ENCODE peak calls at places on chromosome 6, in seven cellular contexts. Q is cardiac fibroblast, E is tibial artery, V is GM12878, P is adrenal gland, U is pancreas, F is neuronal stem cell. H is an unnamed sample.
A peak's percentile ranks its signal among the peaks of the same experiment; 100 is the strongest.

GRCh38 chr6:114941078-114941477 is 598.3 kb upstream of the HS3ST5 start:
- DNase-seq in Q (no peak), V (no peak), E (no peak), U (no peak), P (no peak), F (peak; percentile 31), H (no peak)

GRCh38 chr6:170344631-170345576 is 38.3 kb downstream of the FAM120B start:
- DNase-seq in V (peak; percentile 20), E (no peak), F (no peak), Q (peak; percentile 71), P (peak; percentile 67), U (no peak), H (peak; percentile 60)

GRCh38 chr6:73893696-73894095 is 197.7 kb downstream of the CD109 start:
- DNase-seq in Q (no peak), V (no peak), U (no peak), F (no peak), E (no peak), P (no peak), H (no peak)

GRCh38 chr6:153595903-153596302 is 443.1 kb upstream of the OPRM1 start:
- DNase-seq in E (no peak), Q (peak; percentile 6), V (no peak), U (no peak), F (no peak), P (no peak), H (no peak)

GRCh38 chr6:4055420-4056041 is 23.4 kb downstream of the FAM217A start:
- DNase-seq in U (peak; percentile 19), V (no peak), P (peak; percentile 66), E (no peak), F (no peak), Q (peak; percentile 89), H (no peak)

GRCh38 chr6:11392778-11393507 is 144.6 kb upstream of the TMEM170B start:
- DNase-seq in P (peak; percentile 61), Q (peak; percentile 6), V (no peak), U (no peak), E (no peak), F (no peak), H (no peak)

GRCh38 chr6:151121900-151122299 is 117.9 kb upstream of the AKAP12 start:
- DNase-seq in P (peak; percentile 27), V (no peak), U (peak; percentile 9), E (no peak), Q (no peak), F (no peak), H (peak; percentile 29)

GRCh38 chr6:124882580-124883393 is 79.5 kb upstream of the RNF217 start:
- DNase-seq in E (no peak), Q (peak; percentile 88), F (no peak), P (no peak), V (no peak), U (no peak), H (no peak)

GRCh38 chr6:152136449-152136825 is 329.0 kb downstream of the ESR1 start:
- DNase-seq in F (no peak), Q (peak; percentile 19), E (no peak), P (peak; percentile 29), U (no peak), V (no peak), H (no peak)

GRCh38 chr6:42315991-42316378 is 98.3 kb upstream of the MRPS10 start:
- DNase-seq in U (no peak), V (no peak), F (no peak), E (no peak), P (peak; percentile 74), Q (peak; percentile 98), H (no peak)

GRCh38 chr6:1837868-1838267 is 228.2 kb downstream of the FOXC1 start:
- DNase-seq in E (no peak), F (no peak), Q (no peak), V (no peak), U (no peak), P (no peak), H (no peak)

GRCh38 chr6:81697564-81697963 is 54.9 kb downstream of the TENT5A start:
- DNase-seq in U (no peak), F (no peak), P (no peak), V (no peak), E (no peak), Q (peak; percentile 63), H (no peak)

GRCh38 chr6:41655706-41656668 is 17.7 kb downstream of the MDFI start:
- DNase-seq in Q (peak; percentile 36), V (no peak), F (no peak), E (no peak), P (no peak), U (no peak), H (no peak)

GRCh38 chr6:53831081-53831839 is 36.5 kb downstream of the LRRC1 start:
- DNase-seq in Q (no peak), V (no peak), E (no peak), U (no peak), F (no peak), P (no peak), H (no peak)

GRCh38 chr6:41698350-41698781 is 37.0 kb downstream of the TFEB start:
- DNase-seq in P (no peak), Q (peak; percentile 98), V (no peak), F (no peak), E (no peak), U (no peak), H (no peak)

GRCh38 chr6:170209354-170210025 is 81.4 kb downstream of the DLL1 start:
- DNase-seq in P (no peak), E (peak; percentile 46), V (no peak), U (no peak), F (no peak), Q (no peak), H (peak; percentile 7)

GRCh38 chr6:166258854-166259276 is 49.3 kb downstream of the PRR18 start:
- DNase-seq in E (no peak), Q (no peak), V (no peak), F (no peak), U (no peak), P (no peak), H (no peak)

GRCh38 chr6:159169557-159170332 is 545 bp downstream of the FNDC1 start:
- DNase-seq in V (no peak), P (peak; percentile 15), U (no peak), F (peak; percentile 40), Q (peak; percentile 30), E (no peak), H (no peak)

GRCh38 chr6:57267586-57268293 is 45.6 kb upstream of the RAB23 start:
- DNase-seq in F (no peak), E (no peak), V (peak; percentile 8), P (peak; percentile 36), U (no peak), Q (peak; percentile 100), H (peak; percentile 63)

GRCh38 chr6:121436966-121437756 is 1.7 kb downstream of the GJA1 start:
- DNase-seq in V (no peak), U (peak; percentile 9), F (no peak), E (peak; percentile 74), Q (peak; percentile 73), P (peak; percentile 65), H (peak; percentile 54)

GRCh38 chr6:101458341-101458740 is 64.8 kb downstream of the GRIK2 start:
- DNase-seq in Q (no peak), E (no peak), U (no peak), P (no peak), F (no peak), V (no peak), H (no peak)

DNA sequence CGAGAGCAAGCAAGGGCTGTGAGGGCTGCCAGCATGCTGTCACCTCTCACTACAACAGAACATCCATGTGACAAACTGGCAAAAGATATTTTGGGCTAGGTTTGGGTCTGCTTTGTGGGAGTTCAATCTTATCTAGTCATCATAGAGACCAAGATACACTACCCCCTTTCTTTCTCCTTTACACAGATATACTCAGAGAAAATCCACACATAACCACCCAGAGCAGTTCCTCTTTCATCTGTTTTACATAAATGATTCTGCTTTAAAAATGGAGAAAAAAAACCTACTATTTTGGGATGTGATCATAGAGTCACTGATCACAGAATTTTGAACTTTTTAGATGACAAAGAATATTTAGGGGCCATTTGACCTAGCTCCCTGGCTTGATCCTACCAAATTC is 16.8 kb downstream of the SOX4 start:
- DNase-seq in Q (no peak), P (no peak), F (no peak), U (no peak), E (no peak), V (no peak), H (no peak)
- H3K4me3 ChIP-seq in Q (no peak overlapping the region), P (no peak overlapping the region), F (no peak overlapping the region), U (no peak overlapping the region), E (no peak overlapping the region), V (no peak overlapping the region), H (no peak overlapping the region)

GRCh38 chr6:136736281-136736960 is 55.9 kb downstream of the MAP3K5 start:
- DNase-seq in F (no peak), U (no peak), Q (no peak), V (no peak), E (no peak), P (no peak), H (no peak)

GRCh38 chr6:136739501-136739900 is 52.8 kb downstream of the MAP3K5 start:
- DNase-seq in E (no peak), F (no peak), V (no peak), Q (no peak), P (no peak), U (no peak), H (no peak)

GRCh38 chr6:136738178-136739057 is 53.9 kb downstream of the MAP3K5 start:
- DNase-seq in F (no peak), V (no peak), P (peak; percentile 50), Q (peak; percentile 61), U (no peak), E (no peak), H (peak; percentile 36)

GRCh38 chr6:136739071-136739470 is 53.2 kb downstream of the MAP3K5 start:
- DNase-seq in Q (no peak), E (no peak), U (no peak), V (no peak), F (no peak), P (no peak), H (no peak)

GRCh38 chr6:136737343-136738177 is 54.7 kb downstream of the MAP3K5 start:
- DNase-seq in E (peak; percentile 73), F (no peak), U (peak; percentile 15), Q (peak; percentile 80), V (no peak), P (peak; percentile 50), H (peak; percentile 41)
- H3K4me3 ChIP-seq in E (peak overlapping the region; percentile 24), F (no peak overlapping the region), U (no peak overlapping the region), Q (peak overlapping the region; percentile 27), V (no peak overlapping the region), P (no peak overlapping the region), H (peak overlapping the region; percentile 21)

GRCh38 chr6:150024646-150025155 is 631 bp downstream of the RAET1L start:
- DNase-seq in P (no peak), V (no peak), U (no peak), E (no peak), F (no peak), Q (no peak), H (no peak)

GRCh38 chr6:150028799-150029198 is 3.5 kb upstream of the RAET1L start:
- DNase-seq in F (no peak), P (no peak), V (no peak), E (no peak), Q (no peak), U (no peak), H (no peak)

GRCh38 chr6:150026976-150027805 is 1.9 kb upstream of the RAET1L start:
- DNase-seq in Q (no peak), E (no peak), P (no peak), U (no peak), V (no peak), F (no peak), H (no peak)

GRCh38 chr6:150027806-150028565 is 2.7 kb upstream of the RAET1L start:
- DNase-seq in Q (no peak), U (no peak), P (no peak), F (no peak), E (no peak), V (no peak), H (no peak)

GRCh38 chr6:150025201-150025917 is at the start of gene RAET1L:
- DNase-seq in U (no peak), Q (peak; percentile 73), E (no peak), P (peak; percentile 75), V (no peak), F (no peak), H (no peak)
- H3K4me3 ChIP-seq in U (peak within 1 kb of the TSS; percentile 9), Q (peak within 1 kb of the TSS; percentile 35), E (peak within 1 kb of the TSS; percentile 37), P (no peak within 1 kb of the TSS), V (no peak within 1 kb of the TSS), F (no peak within 1 kb of the TSS), H (no peak within 1 kb of the TSS)

GRCh38 chr6:87968435-87969278 is 79.0 kb upstream of the SPACA1 start:
- DNase-seq in F (no peak), U (no peak), P (peak; percentile 17), E (no peak), Q (peak; percentile 11), V (no peak), H (no peak)
- H3K4me3 ChIP-seq in F (peak overlapping the region; percentile 79), U (peak overlapping the region; percentile 12), P (no peak overlapping the region), E (peak overlapping the region; percentile 49), Q (peak overlapping the region; percentile 42), V (peak overlapping the region; percentile 58), H (no peak overlapping the region)